ENCODE peak calls at places on chromosomes 12 and 14, in nine cellular contexts. E is IMR-90, I is GM12878, Y is mucosa of descending colon, D is fibroblast of lung, F is psoas muscle, V is omental fat pad, L is mammary epithelial cell, P is GM23338. B is an unnamed sample.

GRCh38 chr12:25069221-25069620 is 120.3 kb upstream of the BCAT1 start:
- DNase-seq in E (peak; percentile 14), V (no peak), I (no peak), F (no peak), Y (no peak), D (no peak), P (no peak), L (no peak), B (no peak)

GRCh38 chr12:127150028-127150427 is 1116.9 kb upstream of the TMEM132C start:
- DNase-seq in V (no peak), I (peak; percentile 23), F (no peak), L (no peak), P (no peak), E (no peak), Y (no peak), D (no peak), B (no peak)

GRCh38 chr14:71320734-71321555 is 413.7 kb downstream of the PCNX1 start:
- DNase-seq in D (peak; percentile 72), Y (peak; percentile 72), F (peak; percentile 72), L (peak; percentile 71), V (no peak), E (peak; percentile 69), P (peak; percentile 59), I (no peak), B (peak; percentile 58)

GRCh38 chr14:53167602-53168328 is 14.6 kb upstream of the DDHD1 start:
- DNase-seq in L (no peak), F (no peak), I (no peak), Y (no peak), D (no peak), V (no peak), P (no peak), E (peak; percentile 32), B (no peak)

GRCh38 chr14:77139540-77140342 is 1.9 kb downstream of the ZDHHC22 start:
- DNase-seq in E (no peak), L (no peak), F (peak; percentile 61), P (peak; percentile 95), D (no peak), I (no peak), V (no peak), Y (peak; percentile 41), B (peak; percentile 72)

GRCh38 chr14:94691658-94692029 is 78.3 kb downstream of the GSC start:
- DNase-seq in D (peak; percentile 18), I (no peak), F (no peak), L (no peak), Y (no peak), P (no peak), E (no peak), V (no peak), B (no peak)

GRCh38 chr14:71166434-71166833 is 259.2 kb downstream of the PCNX1 start:
- DNase-seq in I (no peak), V (no peak), E (peak; percentile 85), F (no peak), D (peak; percentile 78), P (peak; percentile 86), L (peak; percentile 77), Y (peak; percentile 73), B (no peak)

GRCh38 chr14:29236848-29237247 is 470.3 kb downstream of the FOXG1 start:
- DNase-seq in D (peak; percentile 89), I (no peak), L (no peak), V (no peak), F (no peak), E (peak; percentile 92), P (no peak), Y (no peak), B (no peak)

GRCh38 chr14:36646664-36647416 is 14.8 kb upstream of the PAX9 start:
- DNase-seq in I (no peak), V (no peak), D (no peak), Y (no peak), P (peak; percentile 67), E (no peak), L (peak; percentile 38), F (peak; percentile 70), B (peak; percentile 44)

DNA sequence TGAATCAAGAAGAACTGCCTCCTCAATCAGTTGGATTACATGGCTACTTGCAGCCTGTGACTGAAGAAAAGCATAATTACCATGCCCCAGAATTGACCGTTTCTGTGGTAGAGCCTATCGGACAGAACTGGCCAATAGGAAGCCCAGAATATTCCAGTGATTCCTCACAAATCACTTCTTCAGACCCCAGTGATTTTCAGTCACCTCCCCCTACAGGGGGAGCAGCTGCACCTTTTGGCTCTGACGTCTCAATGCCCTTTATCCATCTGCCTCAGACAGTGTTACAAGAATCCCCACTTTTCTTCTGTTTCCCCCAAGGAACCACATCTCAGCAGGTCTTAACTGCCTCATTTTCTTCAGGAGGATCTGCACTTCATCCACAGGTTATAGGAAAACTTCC is 80.8 kb downstream of the RAD52 start:
- DNase-seq in I (no peak), L (no peak), P (peak; percentile 44), V (no peak), Y (no peak), D (no peak), F (no peak), E (no peak), B (no peak)
- TF ChIP-seq CTCF in I (no peak), L (no peak), P (peak; percentile 50), V (no peak), Y (no peak), D (no peak), F (no peak), E (no peak), B (no peak)

DNA sequence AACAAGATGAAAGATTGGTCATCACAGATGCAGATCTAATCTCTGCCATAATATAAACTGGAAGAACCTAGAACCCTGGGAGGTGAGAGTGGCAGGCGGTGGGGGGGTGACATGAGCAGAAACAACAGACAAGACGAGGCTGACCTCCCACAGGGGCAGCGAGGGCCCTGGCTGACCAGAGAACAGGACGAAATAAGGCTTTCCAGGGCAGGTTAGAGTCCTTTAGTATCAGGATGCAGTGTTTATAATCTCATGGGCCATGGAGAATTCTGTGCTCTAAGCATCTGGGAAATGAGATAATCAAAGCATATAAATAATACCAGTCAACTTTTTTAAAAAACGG is 102.7 kb upstream of the BCL2L14 start:
- DNase-seq in F (no peak), L (no peak), Y (no peak), I (no peak), E (no peak), D (no peak), P (no peak), V (no peak), B (no peak)
- TF ChIP-seq CTCF in F (no peak), L (no peak), Y (no peak), I (no peak), E (no peak), D (no peak), P (no peak), V (no peak), B (no peak)

GRCh38 chr12:100133200-100133599 is 9.5 kb downstream of the BLTP3B start:
- DNase-seq in P (no peak), F (no peak), D (no peak), L (no peak), Y (no peak), E (no peak), I (no peak), V (no peak), B (no peak)

GRCh38 chr12:100141666-100141997 is 1.0 kb downstream of the BLTP3B start:
- DNase-seq in F (no peak), P (no peak), E (peak; percentile 92), V (no peak), I (no peak), L (peak; percentile 88), Y (no peak), D (peak; percentile 92), B (no peak)

GRCh38 chr12:100142851-100143559 is at the start of gene BLTP3B:
- DNase-seq in Y (peak; percentile 95), E (peak; percentile 55), P (peak; percentile 95), F (peak; percentile 95), V (peak; percentile 87), I (peak; percentile 27), L (peak; percentile 69), D (peak; percentile 70), B (peak; percentile 93)

GRCh38 chr12:100141998-100142850 is 450 bp downstream of the BLTP3B start:
- DNase-seq in L (no peak), V (no peak), F (peak; percentile 69), E (no peak), I (no peak), P (peak; percentile 72), D (no peak), Y (peak; percentile 78), B (peak; percentile 48)

GRCh38 chr12:100138048-100138907 is 4.4 kb downstream of the BLTP3B start:
- DNase-seq in P (no peak), Y (no peak), I (no peak), E (peak; percentile 15), F (no peak), V (no peak), L (peak; percentile 41), D (no peak), B (no peak)
- TF ChIP-seq CTCF in P (peak; percentile 51), Y (no peak), I (peak; percentile 52), E (peak; percentile 27), F (peak; percentile 25), V (no peak), L (peak; percentile 57), D (peak; percentile 23), B (peak; percentile 24)

GRCh38 chr12:10174986-10175614 is 3.2 kb upstream of the OLR1 start:
- DNase-seq in E (no peak), D (no peak), Y (no peak), F (no peak), P (no peak), V (no peak), I (no peak), L (peak; percentile 84), B (no peak)

GRCh38 chr12:10179871-10180270 is 1.0 kb downstream of the TMEM52B start:
- DNase-seq in Y (no peak), I (no peak), L (peak; percentile 70), D (peak; percentile 10), F (no peak), V (no peak), E (peak; percentile 55), P (no peak), B (no peak)

GRCh38 chr12:10171954-10172353 is at the start of gene OLR1:
- DNase-seq in F (no peak), Y (no peak), L (peak; percentile 19), V (no peak), I (no peak), P (no peak), D (peak; percentile 30), E (peak; percentile 55), B (no peak)

GRCh38 chr12:10178766-10179165 is at the start of gene TMEM52B:
- DNase-seq in I (no peak), L (no peak), F (no peak), P (no peak), Y (no peak), D (no peak), V (no peak), E (no peak), B (no peak)

DNA sequence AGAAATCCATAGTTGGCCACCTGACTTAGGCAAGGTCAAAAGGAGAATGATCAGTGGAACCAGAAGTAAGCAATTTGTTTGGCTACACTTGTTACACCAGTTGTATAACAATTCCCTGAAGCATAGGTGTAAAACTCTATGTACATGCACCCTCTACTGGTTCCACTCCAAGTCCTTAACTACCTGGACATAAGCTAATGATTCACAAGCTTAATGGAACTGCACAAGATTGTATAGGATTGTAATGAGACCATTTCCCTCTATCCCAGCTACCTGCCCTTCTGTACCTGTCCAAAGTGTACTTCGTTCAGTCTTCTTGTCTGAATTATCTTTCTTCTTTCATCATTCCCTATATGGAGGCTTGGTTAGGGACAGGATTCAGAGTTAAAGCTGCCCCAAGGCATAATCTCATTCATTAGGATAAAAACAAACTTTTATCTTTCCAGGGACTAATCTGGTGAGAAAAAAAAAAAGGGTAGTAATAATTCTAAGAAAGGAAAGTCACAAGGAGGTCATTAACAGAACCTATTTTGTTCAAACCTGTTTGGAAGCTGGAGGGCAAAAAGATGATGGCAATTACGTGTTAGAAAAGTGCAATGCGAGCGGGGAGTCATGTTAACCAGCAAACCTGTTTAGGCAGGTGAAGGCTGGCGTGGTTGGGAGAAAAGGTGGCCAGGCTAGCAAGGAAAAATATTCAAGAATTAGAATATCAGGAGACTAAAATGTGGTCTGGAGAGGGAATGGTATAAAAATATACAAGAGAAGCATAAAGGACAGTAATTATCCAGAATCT is 2.8 kb upstream of the TMEM52B start:
- DNase-seq in Y (peak; percentile 54), E (no peak), V (no peak), F (no peak), D (no peak), I (no peak), P (no peak), L (peak; percentile 93), B (no peak)
- TF ChIP-seq CTCF in Y (no peak), E (no peak), V (no peak), F (no peak), D (no peak), I (no peak), P (peak; percentile 19), L (peak; percentile 30), B (no peak)